ENCODE peak calls at places on chromosomes 5 and 9, in nine cellular contexts. G is H1; Q is psoas muscle; S is pancreas; H is cardiac muscle cell; A is CD4-positive, alpha-beta T cell; X is MM.1S; F is H9; R is IMR-90. L is an unnamed sample.

GRCh38 chr9:5288591-5288990 is 15.9 kb downstream of the RLN2 start:
- DNase-seq in A (no peak), H (no peak), Q (no peak), G (no peak), X (no peak), F (no peak), S (no peak), R (peak; percentile 12), L (no peak)

GRCh38 chr5:418681-419121 is 24.3 kb upstream of the EXOC3 start:
- DNase-seq in R (peak; percentile 61), Q (peak; percentile 71), A (no peak), H (no peak), X (no peak), G (no peak), F (peak; percentile 28), S (no peak), L (no peak)

GRCh38 chr5:160092519-160092918 is 26.7 kb downstream of the PWWP2A start:
- DNase-seq in S (no peak), X (no peak), Q (no peak), H (no peak), R (no peak), G (no peak), A (no peak), F (no peak), L (no peak)

GRCh38 chr5:134902071-134902801 is 2.7 kb upstream of the PCBD2 start:
- DNase-seq in H (no peak), X (no peak), Q (no peak), R (peak; percentile 48), S (no peak), A (no peak), F (no peak), G (no peak), L (no peak)

GRCh38 chr9:124660341-124660801 is 110.7 kb downstream of the NR6A1 start:
- DNase-seq in G (no peak), X (no peak), Q (no peak), R (peak; percentile 61), H (peak; percentile 23), A (no peak), F (peak; percentile 27), S (no peak), L (peak; percentile 48)

GRCh38 chr5:35852084-35852734 is 4.5 kb upstream of the IL7R start:
- DNase-seq in Q (no peak), S (no peak), H (no peak), A (no peak), R (peak; percentile 43), X (peak; percentile 68), F (peak; percentile 35), G (no peak), L (no peak)

GRCh38 chr5:65102826-65103673 is 334.3 kb downstream of the CWC27 start:
- DNase-seq in X (peak; percentile 59), H (no peak), F (peak; percentile 76), S (peak; percentile 56), A (peak; percentile 31), G (no peak), Q (peak; percentile 71), R (peak; percentile 15), L (peak; percentile 60)

GRCh38 chr5:33997331-33997983 is 10.4 kb downstream of the AMACR start:
- DNase-seq in F (peak; percentile 41), R (peak; percentile 88), Q (peak; percentile 82), G (no peak), X (peak; percentile 56), H (peak; percentile 67), A (no peak), S (peak; percentile 66), L (peak; percentile 62)

GRCh38 chr9:92614763-92615441 is 55.0 kb downstream of the IPPK start:
- DNase-seq in S (no peak), R (no peak), F (peak; percentile 12), G (no peak), X (no peak), H (no peak), Q (no peak), A (no peak), L (no peak)

GRCh38 chr9:22528485-22528884 is 81.9 kb downstream of the DMRTA1 start:
- DNase-seq in A (no peak), X (peak; percentile 25), F (no peak), R (peak; percentile 24), S (no peak), G (no peak), H (peak; percentile 9), Q (no peak), L (no peak)

GRCh38 chr9:105296889-105297288 is 52.4 kb downstream of the SLC44A1 start:
- DNase-seq in S (no peak), F (no peak), Q (no peak), R (peak; percentile 90), A (no peak), G (no peak), X (no peak), H (peak; percentile 34), L (peak; percentile 82)

GRCh38 chr5:142304013-142304701 is 20.7 kb downstream of the SPRY4 start:
- DNase-seq in F (no peak), G (no peak), S (no peak), R (peak; percentile 55), Q (no peak), X (no peak), A (no peak), H (no peak), L (no peak)

GRCh38 chr5:73691301-73691700 is 65.3 kb downstream of the ARHGEF28 start:
- DNase-seq in H (no peak), R (peak; percentile 52), G (no peak), S (no peak), A (no peak), X (no peak), Q (no peak), F (no peak), L (no peak)

GRCh38 chr9:114829686-114830085 is 23.8 kb upstream of the TNFSF15 start:
- DNase-seq in A (no peak), H (no peak), Q (no peak), R (no peak), S (no peak), X (no peak), G (no peak), F (no peak), L (no peak)

GRCh38 chr5:115549154-115549553 is 4.6 kb upstream of the FEM1C start:
- DNase-seq in A (no peak), S (no peak), F (peak; percentile 80), Q (no peak), G (peak; percentile 63), H (no peak), R (peak; percentile 19), X (no peak), L (no peak)

GRCh38 chr5:161846731-161847130 is 1.2 kb upstream of the GABRA1 start:
- DNase-seq in X (peak; percentile 36), S (no peak), G (no peak), R (no peak), F (peak; percentile 80), H (peak; percentile 88), Q (no peak), A (no peak), L (no peak)

DNA sequence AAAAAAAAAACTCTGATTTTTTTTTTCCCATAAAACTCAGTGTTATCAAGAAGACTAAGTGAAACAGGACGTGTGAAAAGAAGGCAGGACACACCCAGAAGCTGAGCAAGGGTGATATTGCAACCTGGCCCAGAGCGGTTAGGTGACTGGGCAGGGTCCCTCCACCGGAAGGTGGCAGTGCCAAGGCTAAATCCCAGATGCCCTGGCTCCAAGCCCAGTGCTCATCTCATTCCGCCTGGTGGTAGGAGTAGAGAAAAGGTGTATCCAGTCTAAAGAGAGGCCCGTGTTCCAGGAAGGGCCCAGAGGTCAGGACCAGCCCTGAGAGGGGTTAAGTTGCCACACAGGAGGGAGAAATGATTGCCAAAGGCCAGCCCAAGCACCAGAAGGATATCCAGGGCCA is 51.5 kb upstream of the SAP30L start:
- DNase-seq in G (no peak), A (no peak), Q (no peak), F (no peak), H (no peak), X (no peak), R (no peak), S (no peak), L (peak; percentile 15)
- TF ChIP-seq CTCF in G (no peak), A (no peak), Q (no peak), F (no peak), H (no peak), X (no peak), R (no peak), S (no peak), L (no peak)

DNA sequence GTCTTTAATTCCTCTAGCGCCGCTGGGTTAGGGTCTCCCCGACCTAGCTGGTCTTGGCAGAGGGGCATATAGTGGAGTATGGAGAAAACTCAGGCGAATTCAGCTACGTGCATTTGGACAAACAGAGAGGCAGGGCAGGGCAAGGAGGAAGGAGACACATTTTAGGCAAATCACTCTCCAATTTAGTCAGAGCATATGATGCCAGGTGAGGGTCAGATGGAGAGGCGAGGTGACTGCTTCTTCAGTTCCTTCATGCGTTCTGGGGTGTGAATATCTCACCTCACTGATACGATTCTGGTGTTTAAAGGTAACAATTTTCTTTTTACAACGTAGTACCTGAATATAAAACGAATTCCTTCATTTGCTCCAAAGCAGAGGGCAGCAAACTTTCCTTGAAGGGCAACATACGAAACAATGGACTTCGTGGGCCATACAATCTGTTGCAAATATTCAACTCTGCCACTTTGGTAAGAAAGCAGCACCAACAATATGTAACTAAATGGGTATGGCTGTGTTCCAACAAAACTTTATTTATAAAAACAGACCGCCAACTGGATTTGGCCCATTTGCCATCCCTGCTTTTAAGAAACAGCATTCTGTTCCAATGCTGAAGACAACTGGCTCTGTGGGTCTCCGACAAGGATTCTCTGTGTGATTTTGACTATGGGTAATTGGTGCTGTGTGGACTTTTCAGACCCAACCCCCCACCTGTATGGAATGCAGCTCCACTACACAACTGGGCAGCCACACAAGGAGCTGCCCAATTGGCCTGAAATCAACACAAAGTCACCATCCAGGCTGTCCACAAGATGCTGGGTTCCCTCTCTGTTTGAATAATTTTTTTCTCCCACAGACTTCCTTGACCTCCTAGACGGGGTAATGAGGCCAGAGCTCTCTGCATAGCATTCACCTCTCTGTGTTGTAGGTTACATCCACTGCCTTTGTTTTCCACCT is 53.8 kb downstream of the RAPGEF1 start:
- DNase-seq in F (no peak), R (no peak), X (no peak), Q (no peak), H (no peak), A (no peak), S (no peak), G (no peak), L (no peak)
- H3K27ac ChIP-seq in F (no peak overlapping the region), R (no peak overlapping the region), X (no peak overlapping the region), Q (no peak overlapping the region), H (no peak overlapping the region), A (no peak overlapping the region), S (no peak overlapping the region), G (no peak overlapping the region), L (no peak overlapping the region)

GRCh38 chr5:177304392-177305119 is 957 bp downstream of the PRELID1 start:
- DNase-seq in Q (peak; percentile 45), R (peak; percentile 12), X (peak; percentile 70), G (no peak), H (no peak), A (no peak), S (no peak), F (no peak), L (no peak)
- TF ChIP-seq CTCF in Q (no peak), R (no peak), X (no peak), G (no peak), H (no peak), A (no peak), S (no peak), F (no peak), L (no peak)

GRCh38 chr9:129145841-129146292 is 32.2 kb downstream of the IER5L start:
- DNase-seq in S (no peak), R (peak; percentile 94), X (no peak), G (peak; percentile 91), H (peak; percentile 57), F (peak; percentile 74), Q (peak; percentile 80), A (no peak), L (no peak)
- H3K27ac ChIP-seq in S (no peak overlapping the region), R (peak overlapping the region; percentile 94), X (no peak overlapping the region), G (peak overlapping the region; percentile 60), H (peak overlapping the region; percentile 95), F (no peak overlapping the region), Q (peak overlapping the region; percentile 98), A (no peak overlapping the region), L (peak overlapping the region; percentile 100)